ENCODE peak calls at places on chromosome 18, in five cellular contexts. One of them, this sample, is unnamed.

GRCh38 chr18:57816208-57816999 is 13.3 kb upstream of the ATP8B1 start:
- DNase-seq in HFFc6: no peak
- DNase-seq in Panc1: no peak
- DNase-seq in pancreas: no peak
- DNase-seq in nephron progenitor cell: no peak
- DNase-seq in this sample: no peak

GRCh38 chr18:13471971-13472628 is 253.5 kb downstream of the LDLRAD4 start:
- DNase-seq in HFFc6: no peak
- DNase-seq in Panc1: no peak
- DNase-seq in pancreas: no peak
- DNase-seq in nephron progenitor cell: peak
- DNase-seq in this sample: no peak

GRCh38 chr18:79068299-79068945 is 772 bp upstream of the ATP9B start:
- DNase-seq in HFFc6: no peak
- DNase-seq in Panc1: no peak
- DNase-seq in pancreas: no peak
- DNase-seq in nephron progenitor cell: peak
- DNase-seq in this sample: no peak

GRCh38 chr18:28961669-28962228 is 784.8 kb upstream of the CDH2 start:
- DNase-seq in HFFc6: peak
- DNase-seq in Panc1: peak
- DNase-seq in pancreas: no peak
- DNase-seq in nephron progenitor cell: peak
- DNase-seq in this sample: no peak

GRCh38 chr18:65735166-65735565 is 15.6 kb upstream of the CDH7 start:
- DNase-seq in HFFc6: no peak
- DNase-seq in Panc1: no peak
- DNase-seq in pancreas: no peak
- DNase-seq in nephron progenitor cell: no peak
- DNase-seq in this sample: no peak

GRCh38 chr18:58570360-58571064 is 58.4 kb downstream of the ALPK2 start:
- DNase-seq in HFFc6: no peak
- DNase-seq in Panc1: no peak
- DNase-seq in pancreas: no peak
- DNase-seq in nephron progenitor cell: no peak
- DNase-seq in this sample: no peak

GRCh38 chr18:59419386-59419785 is 60.3 kb upstream of the LMAN1 start:
- DNase-seq in HFFc6: no peak
- DNase-seq in Panc1: no peak
- DNase-seq in pancreas: no peak
- DNase-seq in nephron progenitor cell: no peak
- DNase-seq in this sample: no peak

GRCh38 chr18:24071029-24071428 is 56.5 kb downstream of the TTC39C start:
- DNase-seq in HFFc6: no peak
- DNase-seq in Panc1: no peak
- DNase-seq in pancreas: no peak
- DNase-seq in nephron progenitor cell: no peak
- DNase-seq in this sample: no peak

GRCh38 chr18:14747513-14748474 is at the start of gene ANKRD30B:
- DNase-seq in HFFc6: no peak
- DNase-seq in Panc1: no peak
- DNase-seq in pancreas: no peak
- DNase-seq in nephron progenitor cell: no peak
- DNase-seq in this sample: no peak

GRCh38 chr18:25348361-25349130 is 3.4 kb downstream of the ZNF521 start:
- DNase-seq in HFFc6: no peak
- DNase-seq in Panc1: no peak
- DNase-seq in pancreas: no peak
- DNase-seq in nephron progenitor cell: no peak
- DNase-seq in this sample: no peak

GRCh38 chr18:67217551-67218166 is 298.9 kb downstream of the DSEL start:
- DNase-seq in HFFc6: peak
- DNase-seq in Panc1: peak
- DNase-seq in pancreas: peak
- DNase-seq in nephron progenitor cell: peak
- DNase-seq in this sample: no peak

GRCh38 chr18:27856839-27857238 is 320.1 kb downstream of the CDH2 start:
- DNase-seq in HFFc6: no peak
- DNase-seq in Panc1: no peak
- DNase-seq in pancreas: no peak
- DNase-seq in nephron progenitor cell: no peak
- DNase-seq in this sample: no peak

GRCh38 chr18:9986156-9986930 is 72.5 kb downstream of the VAPA start:
- DNase-seq in HFFc6: no peak
- DNase-seq in Panc1: no peak
- DNase-seq in pancreas: no peak
- DNase-seq in nephron progenitor cell: no peak
- DNase-seq in this sample: no peak

GRCh38 chr18:79597176-79598045 is 82.2 kb upstream of the CTDP1 start:
- DNase-seq in HFFc6: no peak
- DNase-seq in Panc1: no peak
- DNase-seq in pancreas: no peak
- DNase-seq in nephron progenitor cell: peak
- DNase-seq in this sample: no peak

GRCh38 chr18:79973517-79973916 is 9.1 kb downstream of the HSBP1L1 start:
- DNase-seq in HFFc6: no peak
- DNase-seq in Panc1: no peak
- DNase-seq in pancreas: no peak
- DNase-seq in nephron progenitor cell: no peak
- DNase-seq in this sample: no peak

GRCh38 chr18:22346968-22347611 is 70.6 kb downstream of the CTAGE1 start:
- DNase-seq in HFFc6: no peak
- DNase-seq in Panc1: no peak
- DNase-seq in pancreas: peak
- DNase-seq in nephron progenitor cell: peak
- DNase-seq in this sample: no peak

GRCh38 chr18:79988925-79989361 is 580 bp upstream of the TXNL4A start:
- DNase-seq in HFFc6: peak
- DNase-seq in Panc1: no peak
- DNase-seq in pancreas: no peak
- DNase-seq in nephron progenitor cell: no peak
- DNase-seq in this sample: no peak

GRCh38 chr18:9743200-9744016 is 35.3 kb downstream of the RAB31 start:
- DNase-seq in HFFc6: peak
- DNase-seq in Panc1: peak
- DNase-seq in pancreas: no peak
- DNase-seq in nephron progenitor cell: peak
- DNase-seq in this sample: no peak

GRCh38 chr18:8607776-8608682 is 1.2 kb upstream of the RAB12 start:
- DNase-seq in HFFc6: no peak
- DNase-seq in Panc1: no peak
- DNase-seq in pancreas: no peak
- DNase-seq in nephron progenitor cell: no peak
- DNase-seq in this sample: no peak

GRCh38 chr18:59927246-59927825 is 27.5 kb downstream of the PMAIP1 start:
- DNase-seq in HFFc6: no peak
- DNase-seq in Panc1: no peak
- DNase-seq in pancreas: no peak
- DNase-seq in nephron progenitor cell: no peak
- DNase-seq in this sample: no peak

GRCh38 chr18:79742076-79742475 is 55.7 kb upstream of the KCNG2 start:
- DNase-seq in HFFc6: no peak
- DNase-seq in Panc1: no peak
- DNase-seq in pancreas: no peak
- DNase-seq in nephron progenitor cell: no peak
- DNase-seq in this sample: no peak

GRCh38 chr18:46622999-46623398 is 34.0 kb downstream of the LOXHD1 start:
- DNase-seq in HFFc6: peak
- DNase-seq in Panc1: no peak
- DNase-seq in pancreas: no peak
- DNase-seq in nephron progenitor cell: no peak
- DNase-seq in this sample: no peak

GRCh38 chr18:21897811-21898210 is 157.2 kb downstream of the MIB1 start:
- DNase-seq in HFFc6: peak
- DNase-seq in Panc1: peak
- DNase-seq in pancreas: no peak
- DNase-seq in nephron progenitor cell: peak
- DNase-seq in this sample: no peak

GRCh38 chr18:59057969-59058368 is 81.7 kb upstream of the SEC11C start:
- DNase-seq in HFFc6: peak
- DNase-seq in Panc1: no peak
- DNase-seq in pancreas: no peak
- DNase-seq in nephron progenitor cell: no peak
- DNase-seq in this sample: no peak

DNA sequence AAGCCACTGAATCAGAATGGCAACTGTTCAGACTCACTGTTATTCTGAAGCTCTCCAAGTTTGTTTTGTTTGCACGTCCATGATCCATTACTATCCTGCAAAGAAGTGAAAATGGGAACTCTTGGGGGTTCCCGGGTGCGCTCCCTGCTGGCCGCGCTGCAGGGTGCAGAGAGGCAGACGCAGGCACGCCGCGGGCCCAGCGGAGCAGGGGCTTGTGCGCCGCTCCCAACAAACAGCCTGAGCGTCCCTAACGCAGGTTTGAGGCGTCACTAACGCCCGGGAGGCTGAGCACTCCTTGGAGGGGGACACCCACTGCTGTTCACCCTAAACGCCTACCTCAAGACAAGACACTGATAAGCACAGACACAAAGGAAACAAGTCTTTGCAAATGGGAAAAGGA is 14.3 kb upstream of the PIEZO2 start:
- DNase-seq in HFFc6: no peak
- DNase-seq in Panc1: no peak
- DNase-seq in pancreas: no peak
- DNase-seq in nephron progenitor cell: peak
- DNase-seq in this sample: no peak
- TF ChIP-seq CTCF in HFFc6: peak
- TF ChIP-seq CTCF in Panc1: peak
- TF ChIP-seq CTCF in pancreas: peak
- TF ChIP-seq CTCF in nephron progenitor cell: peak
- TF ChIP-seq CTCF in this sample: no peak

DNA sequence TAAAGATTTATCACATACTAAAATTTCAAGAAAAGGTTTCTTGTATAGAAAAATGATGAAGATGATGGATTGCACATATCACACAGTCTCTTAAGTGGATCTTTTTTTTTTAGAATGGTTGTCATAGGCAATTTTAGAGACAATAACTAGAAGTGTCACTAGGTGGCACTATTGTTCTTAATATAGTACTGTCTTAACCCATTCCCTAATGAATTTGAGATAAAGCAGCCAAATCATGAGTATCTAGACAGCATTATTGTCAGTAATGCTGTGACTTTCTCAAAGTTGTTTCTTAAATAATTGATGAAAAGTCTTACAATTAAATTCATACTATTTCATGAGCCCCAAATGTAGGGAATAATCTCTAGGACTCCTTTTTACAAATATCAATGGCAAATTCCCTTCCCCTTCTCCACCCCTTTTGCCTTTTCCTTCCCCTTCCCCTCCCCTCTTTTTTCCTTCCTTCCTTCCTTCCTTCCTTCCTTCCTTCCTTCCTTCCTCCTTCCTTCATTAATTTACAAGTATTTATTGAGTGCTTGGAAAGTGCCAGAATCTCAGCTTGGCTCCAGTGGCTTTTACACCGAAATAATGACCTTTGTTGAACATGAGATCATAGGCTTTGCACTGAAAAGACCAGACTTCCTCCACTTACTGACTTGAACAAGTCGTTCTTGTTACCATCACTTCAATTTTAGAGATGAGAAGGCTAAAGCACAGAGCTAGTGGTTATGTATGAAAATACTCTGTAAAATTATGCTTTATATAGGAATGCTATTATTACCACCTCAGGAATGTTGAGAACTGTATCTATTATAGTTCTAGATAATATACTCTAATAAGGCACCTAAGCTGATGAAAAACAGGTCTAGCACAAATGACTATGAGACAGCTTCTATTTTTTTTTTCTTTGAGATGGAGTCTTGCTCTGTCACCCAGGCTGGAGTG is 19.8 kb downstream of the MYL12B start:
- DNase-seq in HFFc6: peak
- DNase-seq in Panc1: peak
- DNase-seq in pancreas: no peak
- DNase-seq in nephron progenitor cell: peak
- DNase-seq in this sample: no peak
- TF ChIP-seq CTCF in HFFc6: peak
- TF ChIP-seq CTCF in Panc1: peak
- TF ChIP-seq CTCF in pancreas: peak
- TF ChIP-seq CTCF in nephron progenitor cell: peak
- TF ChIP-seq CTCF in this sample: peak

GRCh38 chr18:44324361-44324760 is 356.3 kb upstream of the SETBP1 start:
- DNase-seq in HFFc6: no peak
- DNase-seq in Panc1: no peak
- DNase-seq in pancreas: no peak
- DNase-seq in nephron progenitor cell: no peak
- DNase-seq in this sample: no peak

GRCh38 chr18:44323125-44323524 is 357.6 kb upstream of the SETBP1 start:
- DNase-seq in HFFc6: no peak
- DNase-seq in Panc1: no peak
- DNase-seq in pancreas: no peak
- DNase-seq in nephron progenitor cell: no peak
- DNase-seq in this sample: no peak

GRCh38 chr18:44325903-44326650 is 354.6 kb upstream of the SETBP1 start:
- DNase-seq in HFFc6: no peak
- DNase-seq in Panc1: no peak
- DNase-seq in pancreas: peak
- DNase-seq in nephron progenitor cell: peak
- DNase-seq in this sample: no peak

GRCh38 chr18:44321868-44322590 is 358.7 kb upstream of the SETBP1 start:
- DNase-seq in HFFc6: no peak
- DNase-seq in Panc1: no peak
- DNase-seq in pancreas: no peak
- DNase-seq in nephron progenitor cell: no peak
- DNase-seq in this sample: no peak

DNA sequence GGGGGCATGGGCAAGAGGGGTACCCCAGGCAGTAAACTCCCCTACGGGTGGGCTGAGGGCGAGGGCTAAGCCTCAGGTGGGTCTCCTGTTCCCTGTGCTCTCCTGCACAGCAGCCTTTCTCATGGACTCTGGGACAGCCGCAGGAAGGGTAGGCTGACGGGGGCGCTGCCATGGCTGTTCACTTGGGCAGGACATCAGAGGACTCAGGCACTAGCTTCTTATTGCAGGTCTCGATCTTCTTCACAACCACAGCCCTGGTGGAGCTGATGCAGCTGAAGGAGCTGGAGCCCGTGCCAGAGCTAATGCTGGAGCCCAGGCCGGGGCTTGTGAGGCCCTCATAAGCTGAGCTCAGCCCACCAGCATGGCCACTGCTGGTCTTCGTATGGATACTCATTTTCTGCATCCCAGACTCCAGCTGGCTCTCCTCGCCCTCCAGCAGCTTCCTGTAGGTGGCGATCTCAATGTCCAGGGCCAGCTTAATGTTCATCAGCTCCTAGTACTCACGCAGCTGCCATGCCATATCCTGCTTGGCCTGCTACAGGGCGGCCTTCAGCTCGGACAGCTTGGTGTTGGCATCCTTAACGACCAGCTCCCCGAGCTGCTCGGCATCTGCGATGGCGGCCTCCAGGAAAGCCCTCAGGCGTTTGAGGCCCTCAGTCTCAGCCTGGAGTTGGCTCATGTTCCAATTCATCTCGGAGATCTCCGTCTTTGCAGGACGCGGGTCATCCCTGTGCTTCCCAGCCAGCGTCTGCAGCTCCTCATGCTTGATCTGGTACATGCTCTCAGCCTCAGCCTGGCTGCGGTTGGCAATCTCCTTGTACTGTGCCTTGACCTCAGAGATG is 359.8 kb upstream of the SETBP1 start:
- DNase-seq in HFFc6: no peak
- DNase-seq in Panc1: no peak
- DNase-seq in pancreas: no peak
- DNase-seq in nephron progenitor cell: no peak
- DNase-seq in this sample: no peak
- TF ChIP-seq CTCF in HFFc6: no peak
- TF ChIP-seq CTCF in Panc1: no peak
- TF ChIP-seq CTCF in pancreas: no peak
- TF ChIP-seq CTCF in nephron progenitor cell: no peak
- TF ChIP-seq CTCF in this sample: no peak

GRCh38 chr18:50796495-50796894 is 23.3 kb downstream of the MRO start:
- DNase-seq in HFFc6: no peak
- DNase-seq in Panc1: no peak
- DNase-seq in pancreas: peak
- DNase-seq in nephron progenitor cell: no peak
- DNase-seq in this sample: no peak
- TF ChIP-seq CTCF in HFFc6: no peak
- TF ChIP-seq CTCF in Panc1: no peak
- TF ChIP-seq CTCF in pancreas: no peak
- TF ChIP-seq CTCF in nephron progenitor cell: no peak
- TF ChIP-seq CTCF in this sample: no peak

This sample was measured in natural killer cell.